ENCODE peak calls at places on chromosomes 7 and 10, in eight cellular contexts. L, G, O, Q, M, N, B and P are unnamed samples. For H3K4me1, the result is how much of the 10 kb centered on the place peaks cover.

GRCh38 chr7:50349963-50350944 is 45.7 kb downstream of the IKZF1 start:
- DNase-seq in L (no peak), G (no peak), O (no peak), Q (no peak), M (no peak), N (no peak), B (no peak), P (no peak)

GRCh38 chr7:138278601-138279000 is 181.5 kb upstream of the TRIM24 start:
- DNase-seq in L (no peak), G (no peak), O (no peak), Q (no peak), M (no peak), N (no peak), B (no peak), P (no peak)

GRCh38 chr10:72079356-72079755 is 9.0 kb downstream of the SPOCK2 start:
- DNase-seq in L (no peak), G (no peak), O (no peak), Q (no peak), M (no peak), N (no peak), B (no peak), P (no peak)

GRCh38 chr7:45180084-45180986 is 22.7 kb downstream of the RAMP3 start:
- DNase-seq in L (peak), G (no peak), O (no peak), Q (peak), M (no peak), N (peak), B (no peak), P (no peak)

GRCh38 chr10:130772676-130773075 is 538.8 kb downstream of the TCERG1L start:
- DNase-seq in L (peak), G (no peak), O (no peak), Q (no peak), M (no peak), N (peak), B (no peak), P (no peak)

GRCh38 chr10:101464082-101464481 is 110.1 kb downstream of the BTRC start:
- DNase-seq in L (no peak), G (no peak), O (no peak), Q (no peak), M (no peak), N (no peak), B (no peak), P (no peak)

GRCh38 chr7:55593515-55594318 is 21.4 kb upstream of the VOPP1 start:
- DNase-seq in L (peak), G (peak), O (peak), Q (peak), M (peak), N (peak), B (peak), P (peak)

GRCh38 chr10:130003166-130003565 is 39.1 kb upstream of the EBF3 start:
- DNase-seq in L (no peak), G (no peak), O (no peak), Q (no peak), M (no peak), N (no peak), B (no peak), P (no peak)

GRCh38 chr7:73451780-73452398 is 18.3 kb downstream of the FZD9 start:
- DNase-seq in L (no peak), G (peak), O (peak), Q (no peak), M (peak), N (no peak), B (peak), P (no peak)

GRCh38 chr7:44633254-44634186 is 27.1 kb downstream of the OGDH start:
- DNase-seq in L (peak), G (peak), O (no peak), Q (peak), M (no peak), N (no peak), B (peak), P (peak)

GRCh38 chr7:133115596-133115995 is 33.7 kb upstream of the CHCHD3 start:
- DNase-seq in L (no peak), G (no peak), O (no peak), Q (no peak), M (no peak), N (no peak), B (no peak), P (no peak)

GRCh38 chr10:79070091-79070610 is 1.4 kb downstream of the ZMIZ1 start:
- DNase-seq in L (no peak), G (no peak), O (no peak), Q (no peak), M (no peak), N (peak), B (peak), P (no peak)
- H3K27ac ChIP-seq in L (peak), G (peak), O (peak), Q (peak), M (peak), N (peak), B (peak), P (peak)

DNA sequence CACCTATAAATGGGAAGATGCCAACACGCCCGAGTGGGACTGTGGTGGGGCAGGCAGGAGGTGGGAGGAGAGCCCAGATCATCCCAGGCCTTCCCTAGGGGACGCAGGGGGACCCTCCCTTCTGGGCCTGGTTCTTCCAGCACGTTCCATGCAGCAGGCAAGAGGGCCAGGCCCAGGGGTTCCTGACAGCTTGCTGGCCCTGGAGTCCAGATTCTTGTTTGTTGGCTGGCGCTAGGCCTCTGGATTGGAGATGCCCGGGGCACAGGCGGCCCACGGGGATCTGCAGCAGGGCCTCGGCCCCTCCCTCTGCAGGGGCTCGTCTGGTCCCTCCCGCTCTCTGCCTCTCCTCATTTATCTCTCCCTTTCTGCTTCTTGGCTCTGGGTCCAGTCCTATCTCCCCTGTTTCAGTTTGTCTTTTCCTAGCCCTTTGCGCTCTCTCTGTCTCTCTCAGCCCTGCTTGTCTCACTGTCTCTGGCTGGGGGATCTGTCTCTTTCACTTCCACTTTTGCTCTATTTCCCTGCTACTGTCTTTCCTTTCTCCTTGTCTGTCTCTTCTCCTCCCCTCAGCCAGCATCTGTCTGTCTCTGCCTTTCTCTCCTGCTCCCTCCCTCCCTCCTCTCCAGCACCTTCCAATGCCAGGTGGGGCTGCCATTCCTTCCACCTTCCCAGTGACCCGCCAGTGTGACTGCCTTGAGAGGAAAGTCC is 1.1 kb upstream of the AQP1 start:
- DNase-seq in L (no peak), G (no peak), O (no peak), Q (no peak), M (no peak), N (no peak), B (no peak), P (no peak)
- H3K4me1 ChIP-seq in L (half or more), G (under half), O (under half), Q (under half), M (under half), N (under half), B (half or more), P (under half)

DNA sequence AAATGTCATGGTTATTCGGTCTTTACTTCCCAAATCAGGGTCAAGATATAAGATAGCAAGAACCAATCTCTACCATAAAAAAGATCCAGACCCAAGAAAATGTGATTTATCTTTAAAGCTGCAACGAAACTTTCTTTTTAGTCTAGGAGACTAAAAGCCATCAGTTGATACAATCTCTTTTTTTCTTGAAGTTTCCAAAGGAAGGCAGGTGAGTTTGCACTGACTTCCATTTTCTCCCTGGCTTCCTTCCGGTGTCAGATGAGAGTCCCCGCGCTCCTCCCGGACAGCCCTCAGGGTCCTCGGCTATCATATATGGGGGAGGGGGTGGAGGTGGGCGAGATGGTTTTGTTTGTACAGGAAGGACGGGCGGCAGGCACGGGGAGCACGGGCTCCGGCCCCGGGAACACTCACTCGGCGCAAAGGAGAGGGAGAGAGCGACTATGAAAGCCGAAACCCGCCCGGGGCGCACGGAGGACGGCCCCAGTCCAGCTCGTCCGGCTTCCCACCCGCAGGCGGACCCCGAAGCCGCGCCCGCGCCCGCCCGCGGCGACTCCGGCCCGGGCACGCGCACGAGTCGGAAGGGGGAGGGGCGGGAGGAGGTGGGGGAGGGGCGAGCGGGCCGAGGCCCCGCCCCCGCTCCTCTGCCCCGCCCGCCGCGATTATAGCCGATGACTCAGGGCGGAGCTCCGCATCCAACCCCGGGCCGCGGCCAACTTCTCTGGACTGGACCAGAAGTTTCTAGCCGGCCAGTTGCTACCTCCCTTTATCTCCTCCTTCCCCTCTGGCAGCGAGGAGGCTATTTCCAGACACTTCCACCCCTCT is at the start of gene BAG3:
- DNase-seq in L (peak), G (peak), O (peak), Q (peak), M (peak), N (peak), B (peak), P (peak)
- TF ChIP-seq POLR2A in L (no peak), G (peak), O (peak), Q (peak), M (peak), N (peak), B (peak), P (peak)

GRCh38 chr7:28105234-28105633 is 75.4 kb downstream of the JAZF1 start:
- DNase-seq in L (no peak), G (no peak), O (no peak), Q (no peak), M (no peak), N (no peak), B (no peak), P (no peak)
- H3K27ac ChIP-seq in L (no peak), G (no peak), O (no peak), Q (peak), M (no peak), N (no peak), B (no peak), P (no peak)

DNA sequence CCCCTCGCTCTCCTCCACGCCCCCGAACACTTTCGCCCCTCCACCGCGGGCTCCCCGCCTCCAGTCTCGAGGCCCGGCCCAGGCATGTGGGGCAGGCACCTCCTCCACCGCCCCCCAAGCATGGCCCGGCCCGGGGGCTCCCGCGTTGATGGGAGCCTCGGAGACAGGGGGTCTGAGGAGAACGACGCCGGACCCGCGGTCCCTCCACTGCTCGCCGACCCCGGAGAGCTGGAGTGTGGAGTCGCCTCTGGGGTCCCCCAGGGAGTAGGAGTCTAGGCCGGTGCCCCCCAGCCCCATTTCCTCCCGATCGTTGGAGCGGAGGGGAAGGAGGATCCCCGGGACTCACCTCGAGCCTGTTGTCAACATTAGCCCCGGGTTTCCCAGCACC is 206 bp downstream of the UPF2 start:
- DNase-seq in L (peak), G (no peak), O (no peak), Q (no peak), M (no peak), N (no peak), B (peak), P (peak)
- H3K4me1 ChIP-seq in L (under half), G (under half), O (under half), Q (under half), M (under half), N (under half), B (under half), P (under half)

GRCh38 chr7:151468214-151469023 is 28.5 kb upstream of the CRYGN start:
- DNase-seq in L (no peak), G (no peak), O (no peak), Q (no peak), M (no peak), N (no peak), B (no peak), P (no peak)
- TF ChIP-seq POLR2A in L (no peak), G (peak), O (no peak), Q (no peak), M (no peak), N (no peak), B (no peak), P (no peak)

DNA sequence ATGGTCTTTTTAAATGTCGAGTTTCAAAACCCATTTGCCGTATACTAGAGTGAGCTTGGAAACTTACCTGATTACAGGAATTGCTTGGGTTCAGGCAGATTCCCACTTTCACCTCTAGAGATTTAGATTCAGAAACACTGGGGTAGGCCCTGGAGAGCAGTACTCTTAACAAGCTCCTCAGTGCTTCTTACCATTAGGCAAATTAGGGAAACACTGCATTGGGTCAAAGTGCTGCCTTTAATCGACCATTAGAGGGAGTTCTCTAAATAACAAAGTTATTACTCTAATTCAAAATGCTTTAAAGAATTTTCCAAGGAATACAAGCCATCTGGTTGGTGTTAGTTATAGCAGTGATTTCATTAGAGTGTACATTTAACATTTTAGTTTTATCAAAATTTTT is 324.6 kb downstream of the GFRA1 start:
- DNase-seq in L (no peak), G (no peak), O (no peak), Q (no peak), M (peak), N (no peak), B (no peak), P (no peak)
- H3K27ac ChIP-seq in L (no peak), G (no peak), O (no peak), Q (no peak), M (peak), N (no peak), B (no peak), P (no peak)

GRCh38 chr10:88898727-88899126 is 18.7 kb downstream of the STAMBPL1 start:
- DNase-seq in L (no peak), G (no peak), O (no peak), Q (no peak), M (no peak), N (no peak), B (no peak), P (no peak)

GRCh38 chr10:88902328-88902789 is 22.3 kb downstream of the STAMBPL1 start:
- DNase-seq in L (no peak), G (no peak), O (no peak), Q (no peak), M (no peak), N (no peak), B (no peak), P (no peak)

GRCh38 chr10:88901610-88902327 is 21.7 kb downstream of the STAMBPL1 start:
- DNase-seq in L (no peak), G (no peak), O (no peak), Q (no peak), M (no peak), N (no peak), B (no peak), P (no peak)

GRCh38 chr10:88901206-88901605 is 21.2 kb downstream of the STAMBPL1 start:
- DNase-seq in L (no peak), G (no peak), O (no peak), Q (no peak), M (no peak), N (no peak), B (no peak), P (no peak)

DNA sequence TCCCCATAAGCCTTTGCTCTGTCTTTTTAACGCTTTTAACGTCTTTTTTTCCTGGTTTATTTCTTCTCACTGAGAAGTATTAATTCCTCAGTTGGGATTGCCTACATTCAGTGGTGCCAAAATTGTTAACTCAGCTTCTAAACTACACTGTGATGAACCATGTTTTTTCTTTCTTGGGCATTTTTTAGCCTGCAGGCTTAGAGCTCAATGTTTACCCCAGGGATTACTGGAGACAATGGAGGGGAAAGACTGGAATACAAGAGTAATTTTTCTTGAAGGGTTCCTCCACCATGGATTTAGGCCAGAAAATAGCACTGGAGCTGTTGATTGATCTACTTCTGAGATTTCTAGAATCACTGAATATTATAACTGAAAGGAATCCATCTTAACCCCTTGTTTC is 19.8 kb downstream of the STAMBPL1 start:
- DNase-seq in L (no peak), G (no peak), O (no peak), Q (no peak), M (no peak), N (no peak), B (no peak), P (no peak)
- H3K4me1 ChIP-seq in L (under half), G (under half), O (under half), Q (under half), M (half or more), N (under half), B (under half), P (under half)

DNA sequence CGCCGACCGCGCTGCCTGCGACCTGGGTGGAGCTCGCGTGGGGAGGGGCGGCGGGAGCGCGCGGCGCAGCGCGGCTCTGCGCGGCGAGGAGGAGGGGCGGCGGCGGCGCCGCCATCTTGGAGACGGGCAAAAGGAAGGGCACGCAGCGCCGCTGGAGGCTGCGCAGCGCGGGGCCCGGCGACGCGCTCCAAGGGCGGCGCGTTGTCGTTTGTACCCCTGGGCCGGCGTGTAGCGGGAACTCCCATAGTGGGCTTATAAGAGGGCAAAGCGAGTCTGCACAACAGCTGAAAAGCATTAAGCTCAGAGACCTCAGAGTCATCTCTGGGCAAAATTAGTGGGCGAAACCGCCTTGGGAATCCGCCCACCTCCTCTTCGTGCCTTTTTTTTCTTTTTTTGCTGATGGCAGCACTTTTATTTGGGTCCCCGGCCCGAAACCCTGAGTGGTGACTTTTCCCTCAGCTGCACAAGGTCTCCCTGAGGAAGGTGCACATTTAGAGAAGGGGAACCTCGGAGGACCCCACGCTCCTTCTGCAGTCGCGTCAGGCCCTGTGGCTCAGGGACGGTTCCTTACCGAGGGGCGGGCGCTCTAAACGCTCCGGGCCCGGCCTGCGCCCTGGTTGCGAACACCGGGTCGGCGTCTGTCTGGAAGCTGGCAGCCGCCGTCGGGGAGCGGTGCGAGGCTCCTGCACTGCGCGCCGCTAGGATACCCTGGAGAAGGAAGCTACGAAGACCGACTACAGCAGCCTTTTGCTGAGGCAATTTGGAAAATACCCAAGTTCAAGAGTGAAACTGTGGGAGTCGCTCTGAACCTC is 423 bp upstream of the MCMBP start:
- DNase-seq in L (peak), G (peak), O (peak), Q (peak), M (peak), N (peak), B (peak), P (peak)
- TF ChIP-seq POLR2A in L (peak), G (peak), O (peak), Q (peak), M (peak), N (no peak), B (peak), P (peak)